ENCODE peak calls at places on chromosomes 5 and 9, in seven cellular contexts. I, T, O, P, H, Q and D are unnamed samples.
A peak's percentile ranks its signal among the peaks of the same experiment; 100 is the strongest.

GRCh38 chr5:181223041-181223728 is at the start of gene TRIM41:
- DNase-seq in P (peak; percentile 99), O (peak; percentile 96), T (peak; percentile 99), H (peak; percentile 98), Q (peak; percentile 100), I (peak; percentile 97), D (peak; percentile 99)

GRCh38 chr9:98118640-98119601 is at the start of gene TRIM14:
- DNase-seq in Q (peak; percentile 71), T (peak; percentile 49), H (peak; percentile 23), P (peak; percentile 94), O (no peak), I (peak; percentile 54), D (peak; percentile 87)

GRCh38 chr9:94799578-94800264 is 73.2 kb downstream of the AOPEP start:
- DNase-seq in P (no peak), O (no peak), H (no peak), I (peak; percentile 95), Q (no peak), T (no peak), D (no peak)

GRCh38 chr5:104998572-104998971 is 1436.0 kb upstream of the NUDT12 start:
- DNase-seq in O (no peak), T (no peak), I (no peak), H (no peak), Q (no peak), P (no peak), D (no peak)

GRCh38 chr5:73950441-73950873 is 324.5 kb downstream of the ARHGEF28 start:
- DNase-seq in O (no peak), I (peak; percentile 46), P (no peak), H (no peak), Q (no peak), T (no peak), D (no peak)

GRCh38 chr9:95667789-95668188 is 151.0 kb upstream of the PTCH1 start:
- DNase-seq in Q (no peak), I (no peak), O (no peak), H (no peak), T (no peak), P (no peak), D (no peak)

GRCh38 chr5:174935854-174936474 is 211.6 kb downstream of the MSX2 start:
- DNase-seq in O (peak; percentile 67), T (peak; percentile 23), I (peak; percentile 17), H (no peak), P (no peak), Q (peak; percentile 72), D (peak; percentile 37)

GRCh38 chr9:87382902-87383301 is 114.8 kb upstream of the DAPK1 start:
- DNase-seq in P (no peak), I (peak; percentile 91), T (no peak), H (no peak), O (no peak), Q (no peak), D (no peak)

GRCh38 chr9:108040783-108041182 is 551.2 kb upstream of the KLF4 start:
- DNase-seq in Q (no peak), O (no peak), H (no peak), I (peak; percentile 34), P (no peak), T (no peak), D (no peak)

GRCh38 chr9:127754099-127754760 is 19.1 kb upstream of the TOR2A start:
- DNase-seq in H (no peak), P (peak; percentile 80), O (peak; percentile 38), T (no peak), I (no peak), Q (no peak), D (no peak)

GRCh38 chr9:27368317-27368985 is 71.5 kb upstream of the EQTN start:
- DNase-seq in T (no peak), I (no peak), P (no peak), O (peak; percentile 53), Q (no peak), H (no peak), D (no peak)

GRCh38 chr9:693460-694390 is 147.8 kb upstream of the DMRT1 start:
- DNase-seq in H (no peak), T (no peak), I (peak; percentile 89), P (no peak), Q (peak; percentile 93), O (no peak), D (peak; percentile 44)

GRCh38 chr5:122126177-122126701 is 3.1 kb upstream of the ZNF474 start:
- DNase-seq in I (peak; percentile 87), O (no peak), H (no peak), P (no peak), Q (no peak), T (no peak), D (no peak)

GRCh38 chr9:126009047-126009446 is 261.9 kb downstream of the PBX3 start:
- DNase-seq in T (no peak), H (no peak), O (no peak), Q (no peak), I (no peak), P (no peak), D (no peak)

GRCh38 chr9:81384911-81385310 is 304.4 kb downstream of the TLE1 start:
- DNase-seq in P (no peak), T (no peak), I (no peak), Q (no peak), O (no peak), H (no peak), D (no peak)

GRCh38 chr9:80077059-80077458 is 505.3 kb downstream of the TLE4 start:
- DNase-seq in Q (no peak), P (no peak), T (no peak), I (no peak), O (no peak), H (no peak), D (no peak)

GRCh38 chr9:123640792-123641222 is 284.8 kb downstream of the CRB2 start:
- DNase-seq in H (no peak), I (no peak), Q (no peak), P (no peak), T (no peak), O (no peak), D (no peak)

GRCh38 chr5:138504799-138505198 is 38.2 kb downstream of the ETF1 start:
- DNase-seq in I (no peak), P (no peak), T (no peak), O (no peak), H (no peak), Q (peak; percentile 75), D (no peak)

GRCh38 chr9:19465571-19466267 is 56.9 kb downstream of the ACER2 start:
- DNase-seq in H (no peak), Q (no peak), I (no peak), P (no peak), T (no peak), O (no peak), D (no peak)

GRCh38 chr5:6820851-6821479 is 107.7 kb downstream of the TENT4A start:
- DNase-seq in I (no peak), P (no peak), O (no peak), H (no peak), Q (no peak), T (peak; percentile 76), D (peak; percentile 31)

GRCh38 chr5:175712681-175713085 is 54.8 kb downstream of the HRH2 start:
- DNase-seq in T (no peak), I (no peak), P (no peak), O (peak; percentile 22), Q (no peak), H (no peak), D (no peak)

GRCh38 chr9:92032891-92033290 is 82.3 kb downstream of the SPTLC1 start:
- DNase-seq in H (no peak), I (no peak), Q (no peak), P (no peak), O (no peak), T (no peak), D (no peak)
- H3K27me3 ChIP-seq in H (no peaks in the 10 kb centered on the region), I (no peaks in the 10 kb centered on the region), Q (no peaks in the 10 kb centered on the region), P (no peaks in the 10 kb centered on the region), O (no peaks in the 10 kb centered on the region), T (no peaks in the 10 kb centered on the region), D (no peaks in the 10 kb centered on the region)

DNA sequence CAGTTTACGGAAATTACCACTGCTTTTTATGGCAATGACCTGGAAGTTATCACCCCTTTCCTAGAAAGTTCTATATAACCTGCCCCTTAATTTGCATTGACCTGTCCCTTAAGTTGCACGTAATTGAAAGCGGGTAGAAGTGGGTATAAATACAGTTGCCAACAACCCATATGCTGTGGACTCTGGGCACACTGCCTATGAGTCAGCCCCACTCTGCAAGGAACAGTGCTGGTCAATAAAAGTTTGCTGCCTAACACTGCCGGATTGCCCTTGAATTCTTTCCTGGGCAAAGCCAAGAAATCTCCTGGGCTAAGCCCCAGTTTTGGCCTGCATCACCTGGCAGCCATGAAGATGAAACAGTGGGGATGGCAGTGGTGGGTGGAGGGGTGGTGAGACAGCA is 23.9 kb upstream of the CLPTM1L start:
- DNase-seq in I (no peak), Q (no peak), P (no peak), T (no peak), O (no peak), H (no peak), D (no peak)
- H3K27me3 ChIP-seq in I (peaks cover 9% of the 10 kb centered on the region), Q (no peaks in the 10 kb centered on the region), P (no peaks in the 10 kb centered on the region), T (peaks cover 19% of the 10 kb centered on the region), O (no peaks in the 10 kb centered on the region), H (no peaks in the 10 kb centered on the region), D (no peaks in the 10 kb centered on the region)

GRCh38 chr5:55226027-55226933 is 835 bp downstream of the MCIDAS start:
- DNase-seq in T (peak; percentile 87), Q (no peak), H (no peak), I (no peak), O (no peak), P (peak; percentile 88), D (peak; percentile 74)

GRCh38 chr5:55223988-55224240 is 3.2 kb downstream of the MCIDAS start:
- DNase-seq in H (no peak), O (no peak), I (no peak), P (no peak), Q (no peak), T (no peak), D (no peak)

GRCh38 chr5:55223219-55223987 is 3.7 kb downstream of the MCIDAS start:
- DNase-seq in P (peak; percentile 85), O (no peak), H (no peak), I (no peak), T (no peak), Q (no peak), D (no peak)

GRCh38 chr5:55226934-55227737 is at the start of gene MCIDAS:
- DNase-seq in Q (no peak), H (no peak), T (peak; percentile 84), I (no peak), P (peak; percentile 89), O (no peak), D (peak; percentile 64)

GRCh38 chr5:55225346-55225745 is 1.8 kb downstream of the MCIDAS start:
- DNase-seq in T (no peak), P (no peak), I (no peak), H (no peak), O (no peak), Q (no peak), D (no peak)
- H3K27me3 ChIP-seq in T (peaks cover 22% of the 10 kb centered on the region), P (peaks cover 77% of the 10 kb centered on the region), I (peaks cover 90% of the 10 kb centered on the region), H (peaks cover 13% of the 10 kb centered on the region), O (peaks cover 100% of the 10 kb centered on the region), Q (peaks cover 87% of the 10 kb centered on the region), D (peaks cover 96% of the 10 kb centered on the region)

GRCh38 chr9:137304383-137305059 is 2.5 kb upstream of the NRARP start:
- DNase-seq in O (no peak), P (peak; percentile 65), I (no peak), Q (no peak), H (no peak), T (no peak), D (peak; percentile 53)

GRCh38 chr9:137303893-137304382 is 1.9 kb upstream of the NRARP start:
- DNase-seq in I (no peak), P (peak; percentile 85), Q (no peak), O (no peak), H (no peak), T (no peak), D (peak; percentile 45)

GRCh38 chr9:137302176-137303030 is at the start of gene NRARP:
- DNase-seq in T (peak; percentile 87), H (peak; percentile 90), Q (peak; percentile 88), P (peak; percentile 98), I (peak; percentile 49), O (peak; percentile 89), D (peak; percentile 95)

GRCh38 chr9:137301086-137301947 is 754 bp downstream of the NRARP start:
- DNase-seq in O (no peak), H (no peak), T (no peak), Q (no peak), P (peak; percentile 90), I (peak; percentile 43), D (peak; percentile 32)

GRCh38 chr9:137303031-137303892 is 1.2 kb upstream of the NRARP start:
- DNase-seq in Q (peak; percentile 68), P (peak; percentile 78), O (no peak), H (no peak), I (no peak), T (no peak), D (peak; percentile 75)
- H3K27me3 ChIP-seq in Q (peaks cover 71% of the 10 kb centered on the region), P (peaks cover 14% of the 10 kb centered on the region), O (peaks cover under 1% of the 10 kb centered on the region), H (peaks cover 15% of the 10 kb centered on the region), I (peaks cover 8% of the 10 kb centered on the region), T (peaks cover 50% of the 10 kb centered on the region), D (peaks cover 8% of the 10 kb centered on the region)